ENCODE peak calls at places on chromosomes 13 and 19, in four cellular contexts. One of them, this sample, is unnamed. For H3K4me1 and H3K9me3, the result is how much of the 10 kb centered on the place peaks cover.

GRCh38 chr13:79432086-79432485 is 26.0 kb upstream of the RBM26 start:
- DNase-seq in body of pancreas: no peak
- DNase-seq in breast epithelium: no peak
- DNase-seq in tibial nerve: no peak
- DNase-seq in this sample: no peak

GRCh38 chr13:105474983-105475382 is 1060.5 kb downstream of the EFNB2 start:
- DNase-seq in body of pancreas: no peak
- DNase-seq in breast epithelium: no peak
- DNase-seq in tibial nerve: no peak
- DNase-seq in this sample: no peak

GRCh38 chr13:42279080-42279479 is 7.1 kb downstream of the AKAP11 start:
- DNase-seq in breast epithelium: no peak
- DNase-seq in tibial nerve: no peak
- DNase-seq in body of pancreas: no peak
- DNase-seq in this sample: no peak

GRCh38 chr19:39112338-39112890 is 13.2 kb upstream of the PAK4 start:
- DNase-seq in body of pancreas: peak
- DNase-seq in tibial nerve: no peak
- DNase-seq in breast epithelium: peak
- DNase-seq in this sample: no peak

GRCh38 chr19:3404324-3405260 is 38.2 kb downstream of the NFIC start:
- DNase-seq in body of pancreas: peak
- DNase-seq in breast epithelium: peak
- DNase-seq in tibial nerve: peak
- DNase-seq in this sample: peak

GRCh38 chr13:59459972-59460371 is 703.8 kb downstream of the DIAPH3 start:
- DNase-seq in breast epithelium: no peak
- DNase-seq in body of pancreas: no peak
- DNase-seq in tibial nerve: no peak
- DNase-seq in this sample: no peak

GRCh38 chr13:48749699-48750473 is 96.2 kb downstream of the CYSLTR2 start:
- DNase-seq in tibial nerve: peak
- DNase-seq in body of pancreas: peak
- DNase-seq in breast epithelium: no peak
- DNase-seq in this sample: peak

GRCh38 chr13:98581971-98582702 is 5.2 kb upstream of the STK24 start:
- DNase-seq in breast epithelium: no peak
- DNase-seq in tibial nerve: no peak
- DNase-seq in body of pancreas: no peak
- DNase-seq in this sample: no peak

GRCh38 chr19:3479819-3480215 is 508 bp downstream of the SMIM24 start:
- DNase-seq in body of pancreas: no peak
- DNase-seq in breast epithelium: no peak
- DNase-seq in tibial nerve: no peak
- DNase-seq in this sample: no peak

GRCh38 chr13:50682966-50683365 is 160.5 kb downstream of the DLEU7 start:
- DNase-seq in tibial nerve: no peak
- DNase-seq in body of pancreas: no peak
- DNase-seq in breast epithelium: no peak
- DNase-seq in this sample: no peak
- H3K4me1 ChIP-seq in tibial nerve: half or more
- H3K4me1 ChIP-seq in body of pancreas: under half
- H3K4me1 ChIP-seq in breast epithelium: under half
- H3K4me1 ChIP-seq in this sample: under half

GRCh38 chr19:18434411-18435184 is 3.3 kb downstream of the ISYNA1 start:
- DNase-seq in breast epithelium: no peak
- DNase-seq in tibial nerve: no peak
- DNase-seq in body of pancreas: no peak
- DNase-seq in this sample: no peak

GRCh38 chr19:18433735-18434398 is 4.1 kb downstream of the ISYNA1 start:
- DNase-seq in tibial nerve: no peak
- DNase-seq in body of pancreas: no peak
- DNase-seq in breast epithelium: no peak
- DNase-seq in this sample: no peak

GRCh38 chr19:18432275-18433038 is 5.5 kb downstream of the ISYNA1 start:
- DNase-seq in breast epithelium: no peak
- DNase-seq in body of pancreas: no peak
- DNase-seq in tibial nerve: no peak
- DNase-seq in this sample: no peak

GRCh38 chr19:18431351-18432197 is 6.4 kb downstream of the ISYNA1 start:
- DNase-seq in breast epithelium: no peak
- DNase-seq in tibial nerve: no peak
- DNase-seq in body of pancreas: no peak
- DNase-seq in this sample: no peak

DNA sequence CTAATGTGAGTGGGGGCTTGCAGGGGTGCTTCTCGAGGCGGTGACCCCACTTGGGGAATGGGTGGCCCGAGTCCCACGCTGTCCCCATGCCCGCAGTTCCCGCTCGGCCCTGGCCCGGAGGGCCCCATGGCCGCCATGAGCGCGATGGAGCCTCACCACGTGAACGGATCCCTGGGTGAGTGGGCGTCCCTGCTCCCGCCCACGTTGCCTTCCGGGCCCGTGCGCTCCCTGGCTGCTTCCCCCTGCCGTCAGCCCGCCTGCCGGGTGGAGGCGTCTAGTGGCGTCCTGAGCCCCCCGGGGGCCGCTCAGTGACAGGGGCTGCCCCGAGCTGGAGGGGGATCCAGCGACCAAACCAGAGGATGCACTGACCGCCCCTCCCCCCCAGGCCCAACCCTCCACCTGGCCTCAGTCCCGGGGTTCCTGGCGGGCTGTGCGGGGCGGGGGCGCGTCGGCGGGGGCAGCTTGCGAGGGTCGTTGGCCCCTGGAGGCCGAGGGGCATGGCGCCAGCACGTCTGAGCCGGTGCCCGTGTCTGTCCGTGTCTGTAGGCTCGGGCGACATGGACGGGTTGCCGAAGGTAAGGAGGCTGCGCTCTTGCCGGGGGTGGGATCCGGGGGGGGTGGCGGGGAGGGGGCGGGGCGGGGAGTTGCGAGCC is 4.8 kb downstream of the ISYNA1 start:
- DNase-seq in body of pancreas: no peak
- DNase-seq in tibial nerve: no peak
- DNase-seq in breast epithelium: no peak
- DNase-seq in this sample: no peak
- H3K9me3 ChIP-seq in body of pancreas: under half
- H3K9me3 ChIP-seq in tibial nerve: under half
- H3K9me3 ChIP-seq in breast epithelium: under half
- H3K9me3 ChIP-seq in this sample: under half

GRCh38 chr13:28558567-28558966 is 63.6 kb upstream of the FLT1 start:
- DNase-seq in tibial nerve: no peak
- DNase-seq in breast epithelium: no peak
- DNase-seq in body of pancreas: no peak
- DNase-seq in this sample: peak

GRCh38 chr13:28557725-28558124 is 62.8 kb upstream of the FLT1 start:
- DNase-seq in breast epithelium: no peak
- DNase-seq in body of pancreas: no peak
- DNase-seq in tibial nerve: no peak
- DNase-seq in this sample: no peak

GRCh38 chr13:28559636-28560259 is 64.8 kb upstream of the FLT1 start:
- DNase-seq in body of pancreas: no peak
- DNase-seq in tibial nerve: no peak
- DNase-seq in breast epithelium: no peak
- DNase-seq in this sample: no peak

GRCh38 chr13:28560612-28561011 is 65.7 kb upstream of the FLT1 start:
- DNase-seq in tibial nerve: no peak
- DNase-seq in body of pancreas: no peak
- DNase-seq in breast epithelium: no peak
- DNase-seq in this sample: no peak

DNA sequence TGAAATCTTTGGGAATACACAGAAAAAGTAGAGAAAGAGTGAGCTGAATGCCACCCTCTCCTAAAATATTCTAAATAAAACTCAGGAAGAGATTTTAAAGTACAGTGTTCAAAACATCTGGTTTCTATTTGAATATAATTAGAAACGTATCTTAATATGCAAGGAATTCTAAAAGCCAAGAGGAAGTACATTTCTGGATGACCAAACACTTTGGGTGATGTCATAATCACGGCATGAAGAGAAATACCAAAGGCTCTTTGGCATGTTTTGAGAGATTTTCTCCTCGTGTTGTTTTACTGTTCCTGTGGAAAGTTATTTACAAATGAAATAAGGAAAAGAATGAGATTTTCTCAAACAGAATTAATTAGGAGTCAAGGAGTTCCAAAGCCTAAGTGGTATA is 63.2 kb upstream of the FLT1 start:
- DNase-seq in body of pancreas: no peak
- DNase-seq in breast epithelium: no peak
- DNase-seq in tibial nerve: no peak
- DNase-seq in this sample: peak
- H3K4me3 ChIP-seq in body of pancreas: no peak
- H3K4me3 ChIP-seq in breast epithelium: no peak
- H3K4me3 ChIP-seq in tibial nerve: no peak
- H3K4me3 ChIP-seq in this sample: peak

GRCh38 chr13:19713186-19713965 is 69.4 kb downstream of the PSPC1 start:
- DNase-seq in tibial nerve: no peak
- DNase-seq in breast epithelium: no peak
- DNase-seq in body of pancreas: no peak
- DNase-seq in this sample: peak
- H3K4me1 ChIP-seq in tibial nerve: under half
- H3K4me1 ChIP-seq in breast epithelium: under half
- H3K4me1 ChIP-seq in body of pancreas: under half
- H3K4me1 ChIP-seq in this sample: under half

This sample was measured in SJSA1.